ENCODE peak calls at places on chromosomes 3 and 15, in five cellular contexts. Y, D, S, H and P are unnamed samples.

GRCh38 chr3:177056927-177057326 is 140.4 kb downstream of the TBL1XR1 start:
- DNase-seq in Y (no peak), D (no peak), S (no peak), H (no peak), P (no peak)

GRCh38 chr15:68321229-68321628 is 43.7 kb downstream of the FEM1B start:
- DNase-seq in Y (no peak), D (no peak), S (no peak), H (no peak), P (no peak)

GRCh38 chr3:89488800-89489580 is 381.6 kb downstream of the EPHA3 start:
- DNase-seq in Y (peak), D (no peak), S (no peak), H (no peak), P (no peak)

GRCh38 chr3:22315925-22316324 is 564.9 kb upstream of the ZNF385D start:
- DNase-seq in Y (peak), D (no peak), S (no peak), H (no peak), P (no peak)

GRCh38 chr3:12462159-12462962 is 21.9 kb upstream of the TSEN2 start:
- DNase-seq in Y (no peak), D (no peak), S (no peak), H (peak), P (peak)

GRCh38 chr3:242986-243706 is 46.6 kb downstream of the CHL1 start:
- DNase-seq in Y (peak), D (no peak), S (no peak), H (no peak), P (no peak)

GRCh38 chr15:85120351-85121113 is 138.9 kb downstream of the PDE8A start:
- DNase-seq in Y (no peak), D (no peak), S (no peak), H (no peak), P (no peak)

GRCh38 chr3:129592362-129593150 is 13.9 kb downstream of the PLXND1 start:
- DNase-seq in Y (peak), D (peak), S (no peak), H (peak), P (peak)

GRCh38 chr3:190303887-190304286 is 18.4 kb downstream of the CLDN1 start:
- DNase-seq in Y (peak), D (no peak), S (peak), H (no peak), P (no peak)

GRCh38 chr15:58549013-58549779 is 117.4 kb downstream of the LIPC start:
- DNase-seq in Y (no peak), D (no peak), S (no peak), H (no peak), P (no peak)

GRCh38 chr15:34064443-34064842 is 25.4 kb upstream of the AVEN start:
- DNase-seq in Y (no peak), D (no peak), S (peak), H (no peak), P (no peak)

GRCh38 chr3:28287046-28287445 is 45.6 kb downstream of the CMC1 start:
- DNase-seq in Y (no peak), D (no peak), S (no peak), H (no peak), P (no peak)

GRCh38 chr3:53154731-53155320 is 6.2 kb upstream of the PRKCD start:
- DNase-seq in Y (no peak), D (no peak), S (peak), H (no peak), P (no peak)

GRCh38 chr3:49357466-49358216 is 512 bp downstream of the GPX1 start:
- DNase-seq in Y (peak), D (peak), S (peak), H (peak), P (peak)

GRCh38 chr3:60010778-60011177 is 961.0 kb upstream of the CFAP20DC start:
- DNase-seq in Y (no peak), D (no peak), S (no peak), H (no peak), P (no peak)

DNA sequence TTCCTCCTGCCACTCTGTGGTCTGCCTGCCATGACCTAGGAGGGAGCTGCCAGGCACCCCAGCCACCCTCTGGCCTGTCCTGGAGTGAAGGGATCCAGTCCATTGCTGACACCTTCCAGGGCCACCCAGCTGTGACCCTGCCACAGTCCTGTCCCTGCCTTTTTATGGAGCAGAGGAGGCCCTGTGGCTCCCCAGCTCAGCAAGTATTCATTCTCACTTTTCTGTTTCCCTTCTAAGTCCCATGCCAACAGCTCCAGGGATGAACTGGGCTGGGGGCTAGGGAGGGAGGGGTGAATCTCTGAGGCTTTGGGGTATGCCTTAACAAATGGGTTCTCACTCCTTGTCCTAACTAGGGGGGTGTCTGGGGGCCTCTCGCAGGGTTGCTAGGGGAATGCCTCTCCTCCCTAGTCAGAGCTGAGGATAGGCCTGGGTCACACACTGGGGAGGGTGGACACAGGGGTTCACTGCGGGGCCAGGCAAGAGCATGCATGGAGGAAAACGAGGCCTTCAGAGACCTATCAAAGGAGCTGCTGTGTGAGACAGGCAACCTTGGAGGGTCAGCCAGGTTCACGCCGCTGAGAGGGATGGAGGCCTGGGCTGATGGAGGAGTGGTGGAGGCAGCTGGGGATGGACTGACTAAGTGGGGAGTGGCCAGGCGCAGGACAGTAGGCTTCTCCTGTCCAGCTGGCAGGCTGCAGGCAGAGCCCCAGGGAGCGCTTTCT is 31.8 kb downstream of the EPHB3 start:
- DNase-seq in Y (peak), D (no peak), S (no peak), H (no peak), P (no peak)
- H3K27ac ChIP-seq in Y (no peak), D (no peak), S (no peak), H (no peak), P (no peak)

GRCh38 chr3:25603703-25604102 is 61.0 kb downstream of the TOP2B start:
- DNase-seq in Y (peak), D (no peak), S (no peak), H (no peak), P (peak)
- H3K27ac ChIP-seq in Y (peak), D (no peak), S (no peak), H (no peak), P (peak)

GRCh38 chr3:123716421-123716820 is 131.6 kb upstream of the HACD2 start:
- DNase-seq in Y (no peak), D (no peak), S (no peak), H (no peak), P (no peak)

GRCh38 chr3:123720638-123721037 is 135.8 kb upstream of the HACD2 start:
- DNase-seq in Y (no peak), D (no peak), S (no peak), H (no peak), P (no peak)

GRCh38 chr3:123723527-123724168 is 138.8 kb upstream of the HACD2 start:
- DNase-seq in Y (peak), D (peak), S (peak), H (peak), P (no peak)

GRCh38 chr3:123722021-123722420 is 137.2 kb upstream of the HACD2 start:
- DNase-seq in Y (no peak), D (no peak), S (no peak), H (no peak), P (peak)

GRCh38 chr3:123719785-123720531 is 135.1 kb upstream of the HACD2 start:
- DNase-seq in Y (no peak), D (no peak), S (no peak), H (peak), P (no peak)
- H3K27ac ChIP-seq in Y (no peak), D (no peak), S (no peak), H (peak), P (peak)

GRCh38 chr3:34995771-34996430 is 643.4 kb upstream of the ARPP21 start:
- DNase-seq in Y (no peak), D (no peak), S (no peak), H (no peak), P (no peak)

GRCh38 chr3:34998905-34999304 is 640.4 kb upstream of the ARPP21 start:
- DNase-seq in Y (no peak), D (no peak), S (no peak), H (no peak), P (no peak)
- H3K27ac ChIP-seq in Y (no peak), D (no peak), S (no peak), H (no peak), P (no peak)

DNA sequence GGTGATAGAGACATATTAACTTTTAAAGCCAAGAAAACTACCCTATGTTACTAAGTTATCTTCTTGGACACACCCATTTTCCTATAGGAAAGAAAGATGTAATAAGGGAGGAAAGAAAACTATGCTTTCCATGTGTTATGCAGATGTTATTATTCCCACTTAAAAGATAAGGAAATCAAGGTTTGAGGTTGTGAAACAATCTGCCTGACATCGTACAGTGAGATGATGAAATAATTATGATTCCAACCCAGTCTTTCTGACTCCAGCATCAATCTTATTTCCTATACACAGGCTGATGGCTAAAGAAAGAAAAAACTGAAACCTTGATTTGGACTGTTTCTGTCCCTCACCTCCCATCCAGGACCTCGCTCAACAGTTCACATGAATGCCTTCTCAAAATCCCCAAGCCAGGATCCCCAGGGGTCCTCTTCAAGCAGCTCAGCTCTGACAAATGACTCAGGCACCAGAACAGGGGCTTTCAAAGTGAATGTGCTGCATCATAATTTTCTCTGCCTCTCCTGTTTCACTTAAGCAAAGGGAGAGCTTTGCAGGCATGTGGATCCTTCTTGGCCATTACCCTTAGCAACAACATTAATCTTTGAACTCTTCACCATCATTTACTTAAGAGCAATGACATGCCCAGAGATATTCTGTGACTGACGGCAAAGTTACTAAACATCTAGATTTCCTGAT is 12.4 kb upstream of the EID1 start:
- DNase-seq in Y (peak), D (peak), S (no peak), H (no peak), P (no peak)
- H3K27ac ChIP-seq in Y (peak), D (no peak), S (no peak), H (no peak), P (no peak)

GRCh38 chr15:65411470-65412071 is 11.2 kb downstream of the IGDCC4 start:
- DNase-seq in Y (peak), D (no peak), S (peak), H (no peak), P (no peak)

GRCh38 chr15:65412556-65412955 is 10.2 kb downstream of the IGDCC4 start:
- DNase-seq in Y (no peak), D (no peak), S (no peak), H (no peak), P (no peak)

GRCh38 chr15:65413760-65414144 is 9.0 kb downstream of the IGDCC4 start:
- DNase-seq in Y (no peak), D (no peak), S (peak), H (no peak), P (no peak)

GRCh38 chr15:65414841-65415621 is 7.7 kb downstream of the IGDCC4 start:
- DNase-seq in Y (no peak), D (peak), S (no peak), H (no peak), P (no peak)

GRCh38 chr15:65413051-65413759 is 9.5 kb downstream of the IGDCC4 start:
- DNase-seq in Y (no peak), D (peak), S (no peak), H (no peak), P (no peak)
- H3K27ac ChIP-seq in Y (no peak), D (no peak), S (no peak), H (no peak), P (no peak)

GRCh38 chr3:158111861-158112260 is 2.0 kb downstream of the RSRC1 start:
- DNase-seq in Y (no peak), D (no peak), S (no peak), H (no peak), P (no peak)
- H3K27ac ChIP-seq in Y (no peak), D (no peak), S (no peak), H (no peak), P (no peak)

GRCh38 chr3:182544542-182544941 is 248.8 kb upstream of the ATP11B start:
- DNase-seq in Y (no peak), D (no peak), S (no peak), H (no peak), P (no peak)
- H3K27ac ChIP-seq in Y (no peak), D (no peak), S (no peak), H (no peak), P (no peak)